ENCODE peak calls at places on chromosomes 12 and 14, in ten cellular contexts. R, Z, U, I, O, Q, B, K, Y and V are unnamed samples.

GRCh38 chr14:22566845-22567244 is 22.2 kb downstream of the DAD1 start:
- DNase-seq in U (no peak), Z (no peak), K (no peak), Y (no peak), O (no peak), R (no peak), Q (no peak), B (no peak), I (no peak), V (no peak)

GRCh38 chr12:10634427-10634826 is 21.0 kb upstream of the MAGOHB start:
- DNase-seq in R (peak; percentile 25), Y (no peak), Z (peak; percentile 30), I (no peak), Q (no peak), K (no peak), O (peak; percentile 89), B (no peak), U (no peak), V (no peak)

GRCh38 chr12:80936353-80936641 is 1.4 kb downstream of the LIN7A start:
- DNase-seq in B (no peak), R (no peak), O (no peak), I (no peak), Q (no peak), K (peak; percentile 68), U (no peak), Y (no peak), Z (no peak), V (no peak)

GRCh38 chr14:89264196-89264800 is 152.7 kb downstream of the FOXN3 start:
- DNase-seq in Q (no peak), B (no peak), Z (no peak), I (no peak), K (no peak), O (no peak), R (no peak), Y (no peak), U (no peak), V (no peak)

GRCh38 chr12:58470266-58471010 is 449.9 kb downstream of the LRIG3 start:
- DNase-seq in O (no peak), Y (no peak), U (no peak), I (no peak), Z (no peak), R (no peak), Q (no peak), B (no peak), K (no peak), V (no peak)

GRCh38 chr14:31380106-31380505 is 40.2 kb downstream of the HEATR5A start:
- DNase-seq in O (no peak), Y (no peak), Z (no peak), R (no peak), B (no peak), U (no peak), Q (no peak), I (no peak), K (no peak), V (no peak)

GRCh38 chr14:44316647-44317432 is 190.2 kb downstream of the FSCB start:
- DNase-seq in Q (no peak), R (peak; percentile 91), O (peak; percentile 85), I (no peak), Y (peak; percentile 30), U (no peak), K (no peak), B (peak; percentile 53), Z (peak; percentile 96), V (peak; percentile 97)

GRCh38 chr12:92123780-92124707 is 21.6 kb downstream of the BTG1 start:
- DNase-seq in K (no peak), Z (no peak), O (no peak), I (no peak), Q (no peak), R (no peak), U (no peak), Y (no peak), B (no peak), V (no peak)

GRCh38 chr14:51139221-51139681 is 44.3 kb upstream of the TRIM9 start:
- DNase-seq in B (no peak), Y (peak; percentile 64), Z (peak; percentile 25), R (peak; percentile 5), O (peak; percentile 76), Q (no peak), I (no peak), K (no peak), U (no peak), V (no peak)

GRCh38 chr14:24565766-24566165 is 10.3 kb downstream of the CTSG start:
- DNase-seq in Z (no peak), Y (no peak), R (no peak), Q (no peak), B (no peak), O (no peak), U (no peak), I (no peak), K (no peak), V (no peak)

GRCh38 chr12:4320287-4320858 is 640 bp upstream of the TIGAR start:
- DNase-seq in Q (no peak), B (peak; percentile 52), Y (no peak), I (no peak), U (no peak), Z (no peak), K (no peak), R (no peak), O (no peak), V (no peak)

GRCh38 chr14:22071001-22071400 is 397.4 kb upstream of the OR4E1 start:
- DNase-seq in B (no peak), R (no peak), O (no peak), U (no peak), I (no peak), Q (no peak), Y (peak; percentile 40), K (no peak), Z (no peak), V (no peak)

GRCh38 chr12:76921891-76922664 is 43.3 kb upstream of the CSRP2 start:
- DNase-seq in Z (no peak), K (no peak), Y (no peak), U (no peak), Q (no peak), I (no peak), O (no peak), R (peak; percentile 33), B (no peak), V (peak; percentile 11)

DNA sequence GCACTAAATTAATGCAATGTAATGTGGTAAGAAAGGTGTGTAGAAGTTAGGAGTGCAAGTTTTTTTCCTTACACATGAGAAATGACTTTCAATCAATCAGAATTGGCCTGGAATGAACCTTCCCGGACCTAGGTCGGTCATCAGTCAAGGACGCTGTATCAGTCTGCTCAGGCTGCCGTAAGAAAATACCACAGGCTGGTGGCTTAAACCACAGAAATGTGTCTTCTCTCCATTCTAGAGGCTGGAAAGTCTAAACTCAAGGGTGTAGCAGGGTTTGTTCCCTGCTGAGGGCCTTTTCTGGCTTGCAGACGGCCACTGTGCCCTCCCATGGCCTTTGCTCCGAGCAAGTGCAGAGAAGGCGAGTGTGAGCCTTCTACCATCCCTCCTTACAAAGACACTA is 86.6 kb upstream of the DYNC1H1 start:
- DNase-seq in Y (no peak), O (no peak), Q (no peak), K (no peak), U (no peak), Z (no peak), I (no peak), B (no peak), R (no peak), V (peak; percentile 12)
- H3K4me3 ChIP-seq in Y (no peak overlapping the region), O (no peak overlapping the region), Q (no peak overlapping the region), K (no peak overlapping the region), U (no peak overlapping the region), Z (no peak overlapping the region), I (no peak overlapping the region), B (no peak overlapping the region), R (no peak overlapping the region), V (no peak overlapping the region)

DNA sequence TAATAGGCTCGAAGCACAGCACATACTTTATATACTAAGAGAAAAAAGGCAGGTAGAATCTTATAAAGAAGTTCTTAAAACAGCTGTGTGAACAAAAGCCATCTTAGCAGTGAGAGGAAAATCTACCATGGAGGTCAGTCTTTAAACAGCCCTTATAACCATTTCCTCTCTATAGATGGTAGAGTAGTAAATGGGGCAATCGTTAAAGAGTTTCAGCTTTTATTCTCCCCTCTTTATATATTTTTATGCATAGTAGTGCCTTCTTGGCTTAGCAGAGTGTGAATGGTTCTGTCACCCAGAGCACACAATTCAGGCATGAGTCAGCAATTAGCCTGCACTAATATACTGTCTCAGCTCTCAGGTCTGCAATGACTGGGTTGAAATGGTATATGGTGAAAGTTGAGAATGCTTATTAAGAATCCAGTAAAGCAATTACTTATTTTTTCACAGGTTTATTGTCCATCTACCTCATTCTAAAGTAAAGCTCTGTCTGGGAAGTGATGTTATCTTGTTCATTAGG is 305.0 kb downstream of the NELL2 start:
- DNase-seq in I (no peak), U (no peak), Z (no peak), Q (no peak), Y (no peak), O (no peak), B (no peak), R (no peak), K (no peak), V (no peak)
- H3K4me3 ChIP-seq in I (no peak overlapping the region), U (no peak overlapping the region), Z (no peak overlapping the region), Q (no peak overlapping the region), Y (no peak overlapping the region), O (no peak overlapping the region), B (no peak overlapping the region), R (no peak overlapping the region), K (no peak overlapping the region), V (no peak overlapping the region)

GRCh38 chr12:113231275-113232231 is 10.3 kb downstream of the TPCN1 start:
- DNase-seq in O (peak; percentile 85), K (no peak), R (no peak), U (no peak), B (peak; percentile 41), I (no peak), Z (peak; percentile 62), Y (no peak), Q (no peak), V (no peak)

GRCh38 chr12:113234483-113234882 is 13.2 kb downstream of the TPCN1 start:
- DNase-seq in I (no peak), R (no peak), Z (no peak), Q (no peak), K (no peak), U (no peak), Y (no peak), B (no peak), O (no peak), V (no peak)

GRCh38 chr12:113232232-113232615 is 11.0 kb downstream of the TPCN1 start:
- DNase-seq in B (peak; percentile 34), U (no peak), Y (no peak), O (no peak), K (no peak), Z (no peak), R (no peak), I (no peak), Q (no peak), V (no peak)

GRCh38 chr12:113233967-113234366 is 12.7 kb downstream of the TPCN1 start:
- DNase-seq in Q (no peak), U (no peak), K (no peak), Y (no peak), Z (no peak), O (no peak), I (no peak), B (no peak), R (no peak), V (no peak)

GRCh38 chr12:113232787-113233585 is 11.7 kb downstream of the TPCN1 start:
- DNase-seq in Y (peak; percentile 44), K (peak; percentile 57), I (peak; percentile 65), R (peak; percentile 20), B (peak; percentile 55), U (peak; percentile 67), O (no peak), Z (no peak), Q (no peak), V (no peak)
- H3K4me3 ChIP-seq in Y (no peak overlapping the region), K (no peak overlapping the region), I (no peak overlapping the region), R (no peak overlapping the region), B (peak overlapping the region; percentile 37), U (no peak overlapping the region), O (no peak overlapping the region), Z (no peak overlapping the region), Q (no peak overlapping the region), V (no peak overlapping the region)

GRCh38 chr12:108214486-108214885 is 85.4 kb downstream of the WSCD2 start:
- DNase-seq in O (no peak), Q (no peak), Z (no peak), B (no peak), Y (no peak), U (no peak), R (peak; percentile 10), K (peak; percentile 86), I (no peak), V (peak; percentile 6)
- H3K4me3 ChIP-seq in O (no peak overlapping the region), Q (no peak overlapping the region), Z (no peak overlapping the region), B (no peak overlapping the region), Y (no peak overlapping the region), U (no peak overlapping the region), R (no peak overlapping the region), K (no peak overlapping the region), I (no peak overlapping the region), V (no peak overlapping the region)